ENCODE peak calls at places on chromosomes 1 and 21, in four cellular contexts. I, E, C and B are unnamed samples.

GRCh38 chr21:44711327-44712202 is at the start of gene TSPEAR:
- DNase-seq in I (no peak), E (peak; percentile 48), C (no peak), B (no peak)

GRCh38 chr1:23593042-23593521 is 33.8 kb upstream of the ID3 start:
- DNase-seq in I (no peak), E (no peak), C (no peak), B (no peak)

GRCh38 chr1:240242601-240243144 is 151.0 kb downstream of the FMN2 start:
- DNase-seq in I (no peak), E (peak; percentile 26), C (no peak), B (no peak)

GRCh38 chr1:244789276-244789580 is 46.2 kb upstream of the COX20 start:
- DNase-seq in I (no peak), E (no peak), C (no peak), B (no peak)

GRCh38 chr1:12246584-12246983 is 16.8 kb downstream of the VPS13D start:
- DNase-seq in I (no peak), E (no peak), C (no peak), B (no peak)

GRCh38 chr21:17688912-17689874 is 76.5 kb upstream of the BTG3 start:
- DNase-seq in I (peak; percentile 36), E (no peak), C (no peak), B (peak; percentile 22)

GRCh38 chr1:202694354-202694753 is 15.9 kb downstream of the SYT2 start:
- DNase-seq in I (no peak), E (no peak), C (no peak), B (no peak)

GRCh38 chr1:25064465-25065238 is 134.6 kb upstream of the RUNX3 start:
- DNase-seq in I (no peak), E (no peak), C (no peak), B (no peak)

GRCh38 chr1:72285074-72285425 is 2.7 kb upstream of the NEGR1 start:
- DNase-seq in I (no peak), E (no peak), C (no peak), B (no peak)

GRCh38 chr1:6801199-6801598 is 15.9 kb downstream of the CAMTA1 start:
- DNase-seq in I (no peak), E (no peak), C (no peak), B (no peak)

GRCh38 chr1:234214129-234214910 is 158.9 kb upstream of the COA6 start:
- DNase-seq in I (no peak), E (peak; percentile 87), C (no peak), B (no peak)

GRCh38 chr1:54318415-54318814 is 87.8 kb downstream of the SSBP3 start:
- DNase-seq in I (no peak), E (no peak), C (no peak), B (no peak)

GRCh38 chr21:32917392-32918135 is 108.2 kb upstream of the OLIG2 start:
- DNase-seq in I (no peak), E (no peak), C (no peak), B (no peak)

GRCh38 chr1:175192630-175193338 is at the start of gene KIAA0040:
- DNase-seq in I (peak; percentile 94), E (peak; percentile 86), C (peak; percentile 62), B (no peak)

GRCh38 chr1:161835963-161836362 is 69.8 kb downstream of the ATF6 start:
- DNase-seq in I (no peak), E (no peak), C (no peak), B (no peak)

GRCh38 chr1:38217316-38217715 is 170.7 kb upstream of the POU3F1 start:
- DNase-seq in I (no peak), E (no peak), C (no peak), B (no peak)

GRCh38 chr1:38208720-38209632 is 162.4 kb upstream of the POU3F1 start:
- DNase-seq in I (no peak), E (no peak), C (no peak), B (no peak)

GRCh38 chr1:38210612-38211177 is 164.1 kb upstream of the POU3F1 start:
- DNase-seq in I (no peak), E (no peak), C (no peak), B (no peak)

GRCh38 chr1:38209986-38210385 is 163.4 kb upstream of the POU3F1 start:
- DNase-seq in I (no peak), E (no peak), C (no peak), B (no peak)

DNA sequence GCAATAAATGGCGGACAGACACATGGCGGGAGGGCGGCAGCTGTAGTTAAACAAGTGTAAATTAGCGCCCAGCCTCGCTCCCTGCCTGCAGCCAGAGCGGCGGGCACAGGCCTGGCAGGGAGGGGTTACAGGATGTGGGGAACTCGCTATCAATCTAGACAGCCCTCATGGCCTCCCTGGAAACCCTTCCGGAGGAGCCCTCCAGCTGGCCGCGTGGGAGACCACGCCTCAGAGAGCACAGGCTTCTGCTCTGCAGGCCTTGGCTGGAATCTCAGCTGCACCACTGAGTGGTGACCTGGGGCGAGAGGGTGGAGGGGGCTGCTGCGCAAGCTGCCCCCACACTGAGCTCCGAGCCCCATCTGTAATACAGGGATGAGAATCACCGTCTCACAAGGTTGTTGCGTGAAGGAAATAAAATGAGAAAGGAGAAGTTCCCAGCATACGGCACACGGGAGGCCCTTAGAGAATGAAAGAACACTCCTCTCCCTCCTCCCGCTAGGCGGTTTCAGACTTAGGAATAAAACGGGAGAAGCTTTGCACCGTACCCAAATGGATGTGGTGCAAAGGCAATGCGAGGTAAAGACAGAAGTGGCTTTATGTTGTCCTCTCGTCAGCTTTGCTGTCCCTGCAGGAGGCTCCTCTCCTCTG is 167.3 kb upstream of the POU3F1 start:
- DNase-seq in I (peak; percentile 64), E (peak; percentile 44), C (peak; percentile 16), B (no peak)
- TF ChIP-seq POLR2AphosphoS5 in I (no peak), E (no peak), C (no peak), B (no peak)

DNA sequence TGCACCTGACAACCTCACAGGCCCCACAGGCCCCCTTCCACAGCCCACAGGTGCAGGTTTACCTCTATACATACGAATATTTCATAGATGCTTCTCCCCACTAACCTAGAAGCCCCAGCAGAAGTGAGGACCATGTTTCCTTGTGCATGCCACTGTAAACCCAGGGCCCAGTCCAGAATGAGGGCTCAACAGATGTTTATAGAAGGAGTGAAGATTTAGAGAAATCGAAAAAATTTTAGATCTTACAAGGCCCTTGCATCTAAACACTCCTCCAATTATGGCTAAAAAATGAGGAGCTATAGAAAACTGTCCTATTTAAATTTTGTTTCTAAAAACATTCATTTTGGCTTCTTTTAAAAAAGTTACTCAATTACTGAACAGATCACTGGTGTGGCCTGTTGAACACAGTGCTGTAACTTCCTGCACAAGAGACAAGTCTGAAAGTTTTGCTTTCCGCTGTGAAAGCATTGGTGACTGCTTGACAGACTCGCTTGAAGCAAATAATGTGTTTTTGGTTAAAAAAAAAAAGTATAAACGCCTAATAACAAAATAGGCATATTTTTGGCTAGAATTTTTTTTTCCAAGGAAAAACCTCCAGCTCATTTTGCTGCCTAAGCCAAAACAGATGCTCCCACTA is 1.2 kb downstream of the ABCB10 start:
- DNase-seq in I (no peak), E (no peak), C (peak; percentile 19), B (no peak)
- H3K9ac ChIP-seq in I (peak overlapping the region; percentile 92), E (peak overlapping the region; percentile 65), C (peak overlapping the region; percentile 65), B (peak overlapping the region; percentile 55)

DNA sequence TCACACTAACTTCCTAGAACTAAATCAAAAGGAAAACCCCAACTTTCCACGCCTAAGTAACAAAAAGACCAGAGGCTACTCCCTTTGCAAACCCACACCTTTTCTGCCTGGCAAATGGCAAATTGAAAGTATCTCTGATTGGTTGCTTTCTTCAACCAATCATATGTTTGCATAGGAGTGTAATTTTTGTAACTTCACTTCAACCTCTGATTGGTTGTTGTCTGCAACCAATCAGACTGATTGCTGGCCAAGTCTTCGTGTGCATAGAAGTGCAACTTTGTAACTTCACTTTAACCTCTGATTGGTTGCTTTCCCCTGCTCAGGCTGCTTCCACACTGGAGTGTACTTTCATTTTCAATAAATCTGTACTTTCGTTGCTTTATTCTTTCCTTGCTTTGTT is 36.9 kb upstream of the PADI2 start:
- DNase-seq in I (no peak), E (no peak), C (no peak), B (no peak)
- H3K9me3 ChIP-seq in I (peaks cover 2% of the 10 kb centered on the region), E (no peaks in the 10 kb centered on the region), C (no peaks in the 10 kb centered on the region), B (peaks cover 5% of the 10 kb centered on the region)

DNA sequence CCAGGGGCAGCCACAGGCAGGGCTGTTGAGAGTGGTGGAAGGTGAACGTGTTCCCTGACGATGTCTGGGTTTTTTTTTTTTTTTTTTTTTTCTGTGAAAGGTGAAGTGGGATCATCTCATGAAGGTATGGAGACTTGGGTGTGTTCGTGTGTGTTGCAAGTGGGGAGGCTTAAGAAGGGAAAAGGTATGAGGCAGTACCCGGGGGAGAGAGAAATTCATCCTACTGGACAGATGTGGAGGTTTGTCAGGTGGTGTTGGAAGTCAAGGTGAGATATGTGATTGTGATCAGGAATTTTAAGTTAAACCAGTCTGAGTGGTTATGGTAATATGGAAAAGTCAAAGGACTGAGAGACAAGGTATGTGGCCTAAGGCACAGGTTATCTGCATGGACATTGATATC is 5.3 kb downstream of the C1orf115 start:
- DNase-seq in I (no peak), E (no peak), C (no peak), B (no peak)
- TF ChIP-seq POLR2AphosphoS5 in I (no peak), E (no peak), C (no peak), B (no peak)

DNA sequence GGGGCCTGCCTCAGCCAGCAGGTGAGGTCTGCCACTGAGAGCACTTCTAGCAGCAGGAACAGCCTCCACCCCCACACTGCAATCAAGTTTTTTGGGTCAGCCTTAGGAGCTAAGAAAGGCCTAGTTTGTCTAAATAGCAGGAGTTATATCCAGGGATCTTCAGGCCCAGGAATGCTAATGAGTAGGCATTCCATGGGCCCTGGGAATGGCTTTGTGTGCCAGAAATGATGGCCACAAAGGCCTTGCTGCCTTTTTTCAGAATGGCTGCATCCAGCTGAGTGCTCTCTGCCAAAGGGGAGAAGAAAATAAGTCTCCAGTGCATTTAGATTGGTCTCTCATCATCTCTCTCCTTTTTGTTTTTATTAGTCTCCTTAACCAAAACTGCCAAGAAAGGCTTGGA is 2.8 kb downstream of the MRTO4 start:
- DNase-seq in I (peak; percentile 8), E (no peak), C (no peak), B (no peak)
- H3K9ac ChIP-seq in I (peak overlapping the region; percentile 100), E (no peak overlapping the region), C (no peak overlapping the region), B (no peak overlapping the region)

DNA sequence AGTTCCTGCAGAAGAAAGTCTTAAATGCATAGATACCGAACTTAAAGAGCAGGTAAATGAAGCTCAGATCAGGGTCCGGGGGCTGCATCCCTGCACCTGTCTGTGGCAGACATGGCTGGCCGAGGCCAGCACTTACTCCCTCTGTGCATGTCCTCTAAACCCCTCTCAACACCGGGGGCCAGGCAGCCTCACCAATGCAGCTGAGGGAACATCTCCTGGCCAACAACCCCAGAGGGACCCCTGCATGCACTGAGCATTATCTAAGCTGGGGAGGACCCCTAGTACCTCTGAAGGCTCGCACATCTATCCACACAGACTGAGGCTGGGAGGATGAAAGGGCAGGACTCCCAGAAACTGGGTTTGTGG is 18.4 kb downstream of the TTC34 start:
- DNase-seq in I (no peak), E (no peak), C (no peak), B (no peak)
- H3K9me3 ChIP-seq in I (no peaks in the 10 kb centered on the region), E (no peaks in the 10 kb centered on the region), C (no peaks in the 10 kb centered on the region), B (no peaks in the 10 kb centered on the region)

GRCh38 chr1:207799989-207800648 is 48.3 kb downstream of the CD46 start:
- DNase-seq in I (no peak), E (no peak), C (no peak), B (no peak)
- TF ChIP-seq POLR2AphosphoS5 in I (no peak), E (no peak), C (no peak), B (no peak)